ENCODE peak calls at places on chromosomes 4 and X, in four cellular contexts. U is testis, J is uterus, X is left ventricle myocardium inferior. I is an unnamed sample. For H3K4me1, the result is how much of the 10 kb centered on the place peaks cover.

GRCh38 chr4:151558496-151559113 is 149.6 kb downstream of the FHIP1A start:
- DNase-seq in U (no peak), J (no peak), X (no peak), I (no peak)

GRCh38 chrX:3713225-3713936 is at the start of gene PRKX:
- DNase-seq in U (peak), J (peak), X (peak), I (peak)

GRCh38 chrX:63913719-63914118 is 128.7 kb upstream of the ARHGEF9 start:
- DNase-seq in U (no peak), J (no peak), X (no peak), I (no peak)

GRCh38 chr4:147963839-147964238 is 232.0 kb downstream of the ARHGAP10 start:
- DNase-seq in U (no peak), J (no peak), X (no peak), I (no peak)

GRCh38 chr4:76987153-76987562 is 37.6 kb downstream of the SEPTIN11 start:
- DNase-seq in U (peak), J (no peak), X (peak), I (peak)

GRCh38 chrX:102129473-102129872 is 4.0 kb downstream of the TCEAL2 start:
- DNase-seq in U (no peak), J (no peak), X (no peak), I (no peak)

GRCh38 chrX:49862093-49862492 is 17.2 kb upstream of the USP27X start:
- DNase-seq in U (no peak), J (no peak), X (no peak), I (no peak)

GRCh38 chr4:3305610-3306371 is 13.0 kb downstream of the RGS12 start:
- DNase-seq in U (no peak), J (no peak), X (no peak), I (peak)

GRCh38 chr4:77092832-77093800 is 17.3 kb upstream of the CCNI start:
- DNase-seq in U (no peak), J (no peak), X (no peak), I (peak)

GRCh38 chr4:78885598-78885997 is 53.6 kb downstream of the PAQR3 start:
- DNase-seq in U (no peak), J (no peak), X (no peak), I (no peak)

GRCh38 chr4:62014982-62015739 is 815.0 kb downstream of the ADGRL3 start:
- DNase-seq in U (no peak), J (no peak), X (no peak), I (peak)

GRCh38 chr4:8507624-8508023 is 67.0 kb downstream of the TRMT44 start:
- DNase-seq in U (peak), J (no peak), X (no peak), I (no peak)

GRCh38 chr4:139214039-139214534 is 37.1 kb upstream of the ELF2 start:
- DNase-seq in U (peak), J (no peak), X (peak), I (no peak)

GRCh38 chr4:65071532-65071931 is 598.8 kb downstream of the EPHA5 start:
- DNase-seq in U (no peak), J (no peak), X (no peak), I (no peak)

GRCh38 chr4:102981005-102981404 is 38.5 kb downstream of the SLC9B1 start:
- DNase-seq in U (no peak), J (no peak), X (no peak), I (no peak)

GRCh38 chr4:188127157-188127874 is 11.9 kb upstream of the TRIML1 start:
- DNase-seq in U (no peak), J (no peak), X (no peak), I (no peak)

GRCh38 chr4:5773271-5773555 is 62.2 kb downstream of the EVC start:
- DNase-seq in U (no peak), J (no peak), X (no peak), I (no peak)

GRCh38 chrX:103919336-103919682 is 43.1 kb upstream of the TMSB15B start:
- DNase-seq in U (no peak), J (no peak), X (no peak), I (peak)

GRCh38 chr4:85717366-85717765 is 242.4 kb downstream of the ARHGAP24 start:
- DNase-seq in U (no peak), J (no peak), X (no peak), I (peak)
- H3K4me1 ChIP-seq in U (under half), J (under half), X (under half), I (under half)

GRCh38 chr4:186265683-186266648 is at the start of gene F11:
- DNase-seq in U (no peak), J (no peak), X (no peak), I (no peak)
- TF ChIP-seq CTCF in U (no peak), J (no peak), X (no peak), I (no peak)

GRCh38 chr4:10118355-10119004 is 1.9 kb upstream of the WDR1 start:
- DNase-seq in U (no peak), J (no peak), X (no peak), I (no peak)

GRCh38 chr4:10117424-10118354 is 1.1 kb upstream of the WDR1 start:
- DNase-seq in U (peak), J (peak), X (no peak), I (peak)

GRCh38 chr4:10115657-10116624 is 658 bp downstream of the WDR1 start:
- DNase-seq in U (peak), J (peak), X (no peak), I (peak)

GRCh38 chr4:10115271-10115656 is 1.3 kb downstream of the WDR1 start:
- DNase-seq in U (no peak), J (no peak), X (no peak), I (peak)

DNA sequence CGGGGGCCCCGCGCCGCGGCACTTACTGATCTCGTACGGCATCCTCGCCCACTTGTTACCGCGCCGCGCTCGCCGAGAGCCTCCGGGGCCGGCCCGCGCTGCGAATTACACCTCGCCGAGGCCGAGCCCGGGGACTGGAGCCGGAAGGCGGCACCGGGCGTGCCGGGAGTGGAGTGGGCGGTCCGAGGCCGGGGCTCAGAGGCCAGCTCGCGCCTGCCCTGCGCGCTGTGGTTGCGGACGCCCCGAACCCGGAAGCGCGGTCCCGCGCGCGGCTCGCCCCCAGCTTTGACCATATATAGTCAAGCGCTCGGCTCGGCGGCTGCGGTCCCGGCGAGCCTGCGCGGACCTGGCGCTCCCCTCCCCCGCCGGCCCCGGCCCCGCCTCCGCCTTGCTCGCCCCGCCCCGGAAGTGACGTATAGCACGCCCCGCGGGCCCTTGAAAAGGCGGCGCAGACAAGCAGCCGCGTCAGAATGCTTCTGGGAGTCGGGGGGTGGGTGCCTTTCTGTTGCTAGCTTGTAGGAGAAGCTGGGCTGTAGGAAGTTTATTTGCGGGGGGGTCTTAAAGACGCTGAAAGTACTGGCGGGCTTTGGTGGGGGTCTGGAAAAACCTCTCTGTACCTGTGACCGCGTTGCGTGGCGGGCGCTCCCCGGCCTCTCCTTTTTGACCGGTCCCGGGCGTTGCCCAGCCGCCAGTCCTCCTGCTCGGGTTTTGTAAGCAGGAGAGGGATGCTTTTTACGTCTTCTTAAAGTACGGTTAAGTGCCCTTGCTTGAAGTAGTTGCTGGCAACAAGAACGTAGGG is at the start of gene WDR1:
- DNase-seq in U (peak), J (peak), X (peak), I (peak)
- H3K4me1 ChIP-seq in U (under half), J (under half), X (half or more), I (under half)

GRCh38 chr4:37982736-37983135 is 22.5 kb downstream of the PTTG2 start:
- DNase-seq in U (no peak), J (no peak), X (no peak), I (no peak)
- TF ChIP-seq CTCF in U (no peak), J (no peak), X (no peak), I (no peak)

GRCh38 chr4:29002151-29002550 is 1718.0 kb upstream of the PCDH7 start:
- DNase-seq in U (no peak), J (no peak), X (no peak), I (no peak)

GRCh38 chr4:29009908-29010307 is 1710.3 kb upstream of the PCDH7 start:
- DNase-seq in U (no peak), J (no peak), X (no peak), I (no peak)

DNA sequence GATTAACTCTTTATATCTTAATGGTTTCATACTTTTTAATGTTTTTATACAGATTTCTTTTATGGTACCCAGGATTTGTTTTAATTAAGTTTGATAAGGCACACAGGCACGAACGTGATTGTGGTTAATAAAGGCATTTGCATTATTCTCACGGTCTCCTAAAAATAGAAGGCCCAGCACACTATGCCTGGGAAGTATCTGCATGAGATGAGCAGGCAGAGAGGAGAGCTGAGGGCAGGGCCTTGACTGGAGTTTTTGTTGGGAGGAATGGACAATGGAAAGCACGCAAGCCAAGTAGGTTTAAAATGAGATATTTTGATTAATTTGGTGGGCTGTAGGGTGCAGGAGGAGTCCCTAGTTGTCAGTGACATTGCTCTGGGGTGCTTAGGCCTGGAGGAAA is 1714.3 kb upstream of the PCDH7 start:
- DNase-seq in U (no peak), J (no peak), X (no peak), I (no peak)
- H3K4me1 ChIP-seq in U (under half), J (under half), X (under half), I (under half)

GRCh38 chrX:38276089-38276488 is 51.2 kb downstream of the RPGR start:
- DNase-seq in U (no peak), J (no peak), X (no peak), I (no peak)

GRCh38 chrX:38277136-38277535 is 50.2 kb downstream of the RPGR start:
- DNase-seq in U (no peak), J (no peak), X (no peak), I (no peak)

GRCh38 chrX:38277802-38278201 is 49.5 kb downstream of the RPGR start:
- DNase-seq in U (no peak), J (no peak), X (no peak), I (no peak)

GRCh38 chrX:38279188-38279587 is 48.1 kb downstream of the RPGR start:
- DNase-seq in U (no peak), J (no peak), X (no peak), I (no peak)

GRCh38 chrX:38278682-38279081 is 48.6 kb downstream of the RPGR start:
- DNase-seq in U (no peak), J (no peak), X (no peak), I (no peak)
- TF ChIP-seq CTCF in U (no peak), J (no peak), X (no peak), I (no peak)

GRCh38 chrX:136039485-136039884 is 54.2 kb downstream of the SLC9A6 start:
- DNase-seq in U (no peak), J (no peak), X (no peak), I (no peak)
- H3K4me1 ChIP-seq in U (under half), J (under half), X (under half), I (under half)

I was measured in cardiac muscle cell.